ENCODE peak calls at places on chromosomes 13 and 19, in five cellular contexts. M is WERI-Rb-1, R is heart left ventricle, L is breast epithelium, P is thyroid gland. Y is an unnamed sample.

GRCh38 chr13:99151516-99151915 is 49.1 kb upstream of the UBAC2 start:
- DNase-seq in M (no peak), R (no peak), L (no peak), P (no peak), Y (no peak)

GRCh38 chr13:22451345-22451744 is 729.4 kb upstream of the SGCG start:
- DNase-seq in M (no peak), R (peak; percentile 27), L (peak; percentile 64), P (peak; percentile 3), Y (no peak)

GRCh38 chr19:40804783-40805242 is 5.8 kb downstream of the EGLN2 start:
- DNase-seq in M (peak; percentile 49), R (no peak), L (no peak), P (no peak), Y (no peak)

GRCh38 chr19:14146789-14147216 is 10.4 kb upstream of the ASF1B start:
- DNase-seq in M (no peak), R (no peak), L (peak; percentile 81), P (no peak), Y (no peak)

GRCh38 chr19:44927746-44928145 is 13.3 kb downstream of the APOC1 start:
- DNase-seq in M (no peak), R (no peak), L (no peak), P (no peak), Y (no peak)

GRCh38 chr19:30923096-30923495 is 426.1 kb downstream of the TSHZ3 start:
- DNase-seq in M (no peak), R (no peak), L (no peak), P (no peak), Y (no peak)

GRCh38 chr19:45632468-45633196 is 6.6 kb downstream of the EML2 start:
- DNase-seq in M (peak; percentile 58), R (peak; percentile 77), L (peak; percentile 71), P (peak; percentile 72), Y (peak; percentile 55)

GRCh38 chr13:77507931-77508776 is 27.4 kb upstream of the SCEL start:
- DNase-seq in M (no peak), R (no peak), L (no peak), P (no peak), Y (no peak)

GRCh38 chr19:4474504-4475136 is 2.5 kb downstream of the HDGFL2 start:
- DNase-seq in M (peak; percentile 55), R (no peak), L (no peak), P (peak; percentile 28), Y (peak; percentile 62)

GRCh38 chr19:5292843-5293606 is 47.6 kb downstream of the PTPRS start:
- DNase-seq in M (peak; percentile 73), R (peak; percentile 67), L (peak; percentile 57), P (peak; percentile 70), Y (peak; percentile 70)

GRCh38 chr19:38516802-38517201 is 83.3 kb downstream of the RYR1 start:
- DNase-seq in M (no peak), R (no peak), L (no peak), P (no peak), Y (no peak)

GRCh38 chr19:53908106-53908932 is 759 bp upstream of the CACNG7 start:
- DNase-seq in M (peak; percentile 80), R (no peak), L (no peak), P (peak; percentile 2), Y (peak; percentile 63)

GRCh38 chr13:40974460-40975407 is 44.4 kb downstream of the ELF1 start:
- DNase-seq in M (peak; percentile 9), R (no peak), L (no peak), P (no peak), Y (no peak)

GRCh38 chr13:21703846-21704245 is 33.0 kb downstream of the FGF9 start:
- DNase-seq in M (no peak), R (no peak), L (no peak), P (no peak), Y (no peak)

GRCh38 chr19:13089139-13089856 is 13.4 kb downstream of the LYL1 start:
- DNase-seq in M (peak; percentile 76), R (no peak), L (no peak), P (no peak), Y (no peak)

GRCh38 chr19:49145485-49146407 is 9.4 kb downstream of the HRC start:
- DNase-seq in M (peak; percentile 79), R (peak; percentile 81), L (peak; percentile 55), P (peak; percentile 77), Y (peak; percentile 82)

GRCh38 chr13:48493851-48494250 is 39.0 kb downstream of the RCBTB2 start:
- DNase-seq in M (no peak), R (no peak), L (no peak), P (no peak), Y (no peak)

GRCh38 chr19:14410054-14410774 is 8.9 kb downstream of the DDX39A start:
- DNase-seq in M (no peak), R (no peak), L (no peak), P (no peak), Y (no peak)

GRCh38 chr13:73168226-73168992 is 109.6 kb downstream of the KLF5 start:
- DNase-seq in M (no peak), R (no peak), L (no peak), P (no peak), Y (no peak)

GRCh38 chr19:4707956-4708650 is 15.5 kb downstream of the DPP9 start:
- DNase-seq in M (no peak), R (peak; percentile 67), L (peak; percentile 83), P (peak; percentile 27), Y (no peak)

GRCh38 chr19:11365557-11366117 is 8.8 kb upstream of the SWSAP1 start:
- DNase-seq in M (no peak), R (no peak), L (no peak), P (no peak), Y (no peak)

GRCh38 chr13:105008606-105009005 is 1526.9 kb downstream of the EFNB2 start:
- DNase-seq in M (peak; percentile 35), R (no peak), L (no peak), P (no peak), Y (no peak)

GRCh38 chr13:39269004-39269403 is 230.7 kb downstream of the NHLRC3 start:
- DNase-seq in M (no peak), R (no peak), L (no peak), P (no peak), Y (no peak)
- H3K27ac ChIP-seq in M (no peak overlapping the region), R (no peak overlapping the region), L (peak overlapping the region; percentile 12), P (no peak overlapping the region), Y (no peak overlapping the region)

DNA sequence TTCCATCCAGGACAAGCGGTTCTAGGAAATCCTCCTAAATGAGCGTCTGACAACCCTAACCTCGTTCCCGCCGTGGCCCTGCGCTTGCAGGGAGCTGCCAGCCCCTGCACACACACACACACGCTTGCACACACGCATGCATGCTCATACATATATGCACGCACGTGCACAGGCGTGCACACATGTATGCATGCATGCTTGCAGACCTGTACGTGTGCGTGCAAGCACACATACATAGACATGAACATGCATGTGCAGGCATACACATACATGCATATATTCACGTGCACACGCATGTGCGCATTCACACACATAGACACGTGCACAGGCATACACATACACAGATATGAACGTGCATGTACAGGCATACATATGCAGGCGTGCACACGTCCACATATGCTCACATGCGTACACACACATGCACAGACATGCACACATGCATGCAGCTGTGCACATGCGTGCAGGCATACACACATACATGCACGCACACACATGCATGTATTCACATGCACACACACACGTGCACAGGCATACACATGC is 35.6 kb downstream of the SMIM24 start:
- DNase-seq in M (no peak), R (no peak), L (no peak), P (no peak), Y (no peak)
- H3K27ac ChIP-seq in M (no peak overlapping the region), R (peak overlapping the region; percentile 30), L (no peak overlapping the region), P (no peak overlapping the region), Y (no peak overlapping the region)

GRCh38 chr19:51136333-51136732 is 5.8 kb upstream of the SIGLEC7 start:
- DNase-seq in M (no peak), R (no peak), L (no peak), P (no peak), Y (no peak)

GRCh38 chr19:51137812-51138425 is 4.2 kb upstream of the SIGLEC7 start:
- DNase-seq in M (no peak), R (no peak), L (no peak), P (no peak), Y (no peak)

GRCh38 chr19:51135004-51135403 is 7.1 kb upstream of the SIGLEC7 start:
- DNase-seq in M (no peak), R (no peak), L (no peak), P (no peak), Y (no peak)

GRCh38 chr19:51138549-51138979 is 3.5 kb upstream of the SIGLEC7 start:
- DNase-seq in M (no peak), R (peak; percentile 50), L (no peak), P (no peak), Y (no peak)

DNA sequence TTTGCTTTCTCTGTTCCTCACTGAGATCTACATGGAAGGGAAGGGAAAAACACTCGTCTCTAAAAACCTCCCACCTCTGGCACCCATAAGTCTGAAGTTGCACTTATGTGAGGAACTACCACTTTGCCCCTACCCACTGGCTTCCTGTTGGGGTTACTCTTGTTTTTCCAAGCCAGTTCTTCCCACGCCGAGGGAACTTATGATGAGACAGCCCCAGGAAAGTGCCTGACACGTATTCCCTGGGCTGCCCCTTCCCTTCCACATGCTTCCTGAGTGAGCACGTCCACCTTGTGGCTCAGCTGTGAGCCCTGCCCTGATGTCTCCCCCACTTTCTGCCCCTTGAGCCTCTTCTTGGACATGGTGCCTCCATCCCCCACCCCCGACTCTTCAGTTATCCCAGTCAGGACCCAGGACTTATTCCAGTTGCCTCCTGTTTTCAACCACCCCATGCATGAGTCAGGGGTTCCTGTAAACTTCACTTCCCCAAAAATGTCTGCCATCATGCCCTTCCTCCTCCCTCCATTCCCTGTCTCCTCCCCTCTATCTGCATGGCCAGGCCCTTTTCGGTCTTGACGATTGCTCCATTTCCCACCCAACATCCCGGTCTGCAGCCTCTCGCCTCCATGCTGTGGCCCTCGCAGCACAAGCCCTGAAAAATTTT is 5.1 kb upstream of the SIGLEC7 start:
- DNase-seq in M (no peak), R (peak; percentile 39), L (no peak), P (no peak), Y (no peak)
- H3K27ac ChIP-seq in M (no peak overlapping the region), R (no peak overlapping the region), L (no peak overlapping the region), P (no peak overlapping the region), Y (no peak overlapping the region)

DNA sequence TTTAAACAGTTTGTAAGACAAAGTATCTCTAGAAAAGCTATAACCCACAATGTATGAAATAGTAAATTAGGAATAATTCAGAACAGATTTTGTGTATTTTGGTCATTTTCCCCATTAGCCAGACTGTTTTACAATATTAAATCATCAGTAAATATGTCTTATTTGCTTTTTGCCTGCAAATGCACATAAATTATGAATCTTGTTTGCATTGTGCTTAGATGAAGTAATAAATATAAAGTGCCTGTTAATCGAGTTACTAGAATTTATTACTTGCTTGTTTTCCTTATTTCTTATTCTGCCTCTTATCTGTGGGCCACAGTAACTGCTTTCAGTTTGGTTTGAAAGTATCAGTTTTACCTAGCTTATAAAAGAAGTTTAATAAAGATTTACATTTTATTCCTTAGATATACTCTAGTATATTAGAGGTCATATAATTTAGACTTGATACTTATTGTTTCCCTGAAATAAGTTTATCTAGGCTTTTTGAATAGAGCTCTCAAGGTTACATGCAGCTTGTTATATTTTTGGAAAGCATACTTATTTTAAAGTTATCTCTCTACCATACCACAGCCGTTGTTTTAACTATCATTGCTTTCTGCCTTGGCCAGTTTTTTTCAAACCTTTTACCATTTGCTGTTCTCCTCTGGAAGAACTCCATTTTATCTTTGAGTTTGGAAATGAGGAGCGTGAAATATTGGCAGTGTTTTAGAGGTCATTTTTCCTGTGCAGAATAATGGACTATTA is 238.0 kb downstream of the NBEA start:
- DNase-seq in M (no peak), R (no peak), L (no peak), P (no peak), Y (no peak)
- H3K27ac ChIP-seq in M (no peak overlapping the region), R (peak overlapping the region; percentile 59), L (no peak overlapping the region), P (no peak overlapping the region), Y (no peak overlapping the region)

Y was measured in substantia nigra.